ENCODE peak calls at places on chromosomes 4 and X, in four cellular contexts. N is HCT116, C is HepG2, G is K562. E is an unnamed sample.
A peak's percentile ranks its signal among the peaks of the same experiment; 100 is the strongest.

GRCh38 chrX:19628006-19628575 is 112.8 kb upstream of the MAP3K15 start:
- DNase-seq in N (no peak), C (no peak), G (no peak), E (no peak)

GRCh38 chr4:86999244-86999643 is 64.4 kb downstream of the AFF1 start:
- DNase-seq in N (no peak), C (no peak), G (no peak), E (peak; percentile 41)

GRCh38 chr4:144748814-144749555 is 103.0 kb downstream of the HHIP start:
- DNase-seq in N (no peak), C (no peak), G (no peak), E (no peak)

GRCh38 chr4:152000518-152000917 is 239.7 kb upstream of the GATB start:
- DNase-seq in N (no peak), C (no peak), G (no peak), E (no peak)

GRCh38 chr4:118059397-118059796 is 25.1 kb downstream of the NDST3 start:
- DNase-seq in N (no peak), C (no peak), G (no peak), E (no peak)

GRCh38 chrX:138859421-138859820 is 147.9 kb upstream of the FGF13 start:
- DNase-seq in N (no peak), C (no peak), G (no peak), E (no peak)

GRCh38 chr4:153790962-153791551 is 2.2 kb upstream of the SFRP2 start:
- DNase-seq in N (no peak), C (no peak), G (no peak), E (peak; percentile 78)

GRCh38 chrX:10726647-10727046 is 106.3 kb upstream of the MID1 start:
- DNase-seq in N (no peak), C (no peak), G (no peak), E (no peak)

GRCh38 chr4:159443975-159444374 is 341.1 kb downstream of the RAPGEF2 start:
- DNase-seq in N (no peak), C (no peak), G (no peak), E (no peak)

GRCh38 chr4:109989044-109989443 is 76.4 kb downstream of the EGF start:
- DNase-seq in N (peak; percentile 50), C (no peak), G (peak; percentile 31), E (no peak)

GRCh38 chr4:146742416-146742815 is 103.7 kb downstream of the POU4F2 start:
- DNase-seq in N (no peak), C (no peak), G (no peak), E (no peak)

GRCh38 chr4:70183168-70183939 is 12.2 kb upstream of the ODAM start:
- DNase-seq in N (peak; percentile 65), C (peak; percentile 75), G (peak; percentile 33), E (peak; percentile 3)

DNA sequence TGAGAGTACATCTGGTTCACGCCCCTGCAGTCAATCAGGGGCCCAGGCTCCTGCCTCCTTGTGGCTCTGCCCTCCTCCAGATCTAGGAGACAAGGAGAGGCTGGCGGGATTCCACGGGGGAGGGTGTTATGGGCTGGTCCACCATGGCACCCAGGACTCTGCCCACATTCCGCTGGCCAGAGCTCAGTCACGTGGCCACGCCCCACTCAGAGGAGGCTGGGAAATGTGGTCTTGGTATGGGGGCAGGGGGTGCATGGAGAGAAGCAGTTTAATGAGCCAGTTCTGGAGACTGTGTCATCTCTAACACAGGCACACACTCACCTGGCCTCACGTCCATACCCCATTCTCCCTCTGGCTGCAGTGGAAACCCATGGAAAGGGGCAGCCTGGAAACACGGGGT is 31.5 kb upstream of the PSAPL1 start:
- DNase-seq in N (no peak), C (no peak), G (no peak), E (no peak)
- TF ChIP-seq ZBTB33 in N (no peak), C (no peak), G (no peak), E (no peak)

GRCh38 chr4:57098415-57098814 is 11.8 kb downstream of the IGFBP7 start:
- DNase-seq in N (no peak), C (no peak), G (no peak), E (no peak)

GRCh38 chr4:57099363-57099762 is 10.8 kb downstream of the IGFBP7 start:
- DNase-seq in N (no peak), C (peak; percentile 16), G (no peak), E (no peak)

GRCh38 chr4:57097711-57098110 is 12.5 kb downstream of the IGFBP7 start:
- DNase-seq in N (no peak), C (no peak), G (no peak), E (no peak)

GRCh38 chr4:57100979-57101629 is 9.1 kb downstream of the IGFBP7 start:
- DNase-seq in N (no peak), C (peak; percentile 88), G (no peak), E (peak; percentile 51)

DNA sequence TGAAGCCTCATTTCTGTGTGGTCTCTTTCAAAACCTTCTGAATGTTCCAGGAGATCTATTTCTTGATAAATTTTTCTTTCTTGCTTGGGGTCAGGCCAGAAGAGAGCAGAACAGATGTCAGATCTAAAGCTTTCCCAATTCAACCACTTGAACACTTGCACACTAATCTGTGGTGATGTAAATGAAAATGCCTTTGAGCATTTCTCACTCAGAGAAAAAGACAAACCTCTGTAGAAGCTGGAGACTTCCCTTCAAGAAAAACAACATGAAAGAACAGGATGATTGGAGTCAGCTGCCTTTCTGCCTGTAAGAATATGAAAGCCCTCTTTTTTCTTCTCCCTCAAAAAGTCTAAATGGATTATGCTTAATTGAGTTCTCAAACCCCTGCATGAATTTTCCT is 11.2 kb downstream of the IGFBP7 start:
- DNase-seq in N (no peak), C (no peak), G (no peak), E (no peak)
- TF ChIP-seq ZBTB33 in N (no peak), C (no peak), G (no peak), E (no peak)

DNA sequence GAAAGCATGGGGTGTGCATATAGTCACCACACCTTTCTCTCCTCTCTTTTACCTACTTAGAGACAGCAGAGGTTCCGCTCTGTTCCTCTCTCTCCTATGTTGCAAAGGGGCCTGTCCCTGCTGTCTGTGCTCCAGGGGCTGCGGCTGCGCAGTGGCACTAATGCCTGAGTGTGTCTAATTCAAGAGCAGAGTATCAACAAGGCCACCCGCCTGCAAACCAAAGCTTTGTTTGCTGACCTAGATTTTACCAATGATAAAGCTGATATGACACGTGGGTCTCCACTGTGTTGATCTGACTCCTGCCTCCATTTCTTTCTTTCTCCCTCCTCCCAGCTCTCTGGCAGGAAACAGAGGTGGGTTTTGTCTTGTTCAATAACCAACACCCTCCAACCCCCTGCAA is 74.9 kb downstream of the NSG1 start:
- DNase-seq in N (no peak), C (peak; percentile 83), G (peak; percentile 6), E (peak; percentile 65)
- TF ChIP-seq ZBTB33 in N (no peak), C (no peak), G (no peak), E (no peak)

GRCh38 chrX:106177982-106178321 is 9.8 kb downstream of the PWWP3B start:
- DNase-seq in N (no peak), C (no peak), G (no peak), E (no peak)
- TF ChIP-seq ZBTB33 in N (no peak), C (no peak), G (no peak), E (no peak)

GRCh38 chr4:113113151-113113550 is 63.7 kb downstream of the ANK2 start:
- DNase-seq in N (no peak), C (no peak), G (no peak), E (no peak)
- TF ChIP-seq ZBTB33 in N (no peak), C (no peak), G (no peak), E (no peak)

DNA sequence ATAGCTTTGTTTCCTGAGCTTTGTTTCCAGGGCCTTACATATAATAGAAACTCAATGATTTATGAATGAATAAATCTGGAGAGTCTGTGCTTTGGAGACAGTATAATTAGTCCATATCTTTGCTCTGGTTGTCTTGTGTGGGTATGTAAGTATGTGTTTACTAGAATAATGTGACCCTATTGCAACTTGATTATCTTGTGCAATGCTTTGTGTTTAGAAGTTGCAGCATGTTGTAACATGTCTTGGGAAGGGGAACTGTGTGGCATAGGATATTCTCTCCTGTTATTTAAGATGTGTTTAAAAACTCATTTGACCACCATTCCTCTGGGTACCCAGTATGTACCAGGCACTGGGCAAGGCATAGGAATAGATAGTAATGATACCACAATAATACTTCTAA is 6.1 kb downstream of the SPATA18 start:
- DNase-seq in N (no peak), C (no peak), G (no peak), E (no peak)
- TF ChIP-seq ZBTB33 in N (no peak), C (no peak), G (no peak), E (no peak)

GRCh38 chr4:148376151-148376550 is 66.1 kb downstream of the NR3C2 start:
- DNase-seq in N (peak; percentile 45), C (peak; percentile 94), G (no peak), E (peak; percentile 3)
- TF ChIP-seq ZBTB33 in N (no peak), C (no peak), G (no peak), E (no peak)

DNA sequence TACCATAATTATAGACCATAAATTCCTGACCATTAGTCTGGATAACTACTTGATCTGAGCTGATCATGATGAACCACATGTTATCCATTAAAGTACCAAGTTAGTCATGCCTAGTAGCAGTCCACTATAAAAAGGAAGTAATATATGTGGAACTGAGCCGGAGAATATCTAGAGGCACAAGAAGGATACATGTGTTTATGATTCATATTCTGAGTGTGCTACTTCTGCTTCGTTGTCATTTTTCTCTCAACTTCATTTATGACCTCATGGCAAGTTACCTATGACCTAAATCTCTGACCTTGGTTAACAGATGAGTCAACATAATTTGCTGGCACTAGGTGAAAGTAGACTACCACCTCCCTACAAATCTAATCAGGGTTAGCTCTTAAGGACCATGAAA is 56.5 kb upstream of the ANKRD17 start:
- DNase-seq in N (no peak), C (no peak), G (no peak), E (no peak)
- TF ChIP-seq ZBTB33 in N (no peak), C (no peak), G (no peak), E (no peak)

GRCh38 chr4:20698820-20699219 is 1.4 kb upstream of the PACRGL start:
- DNase-seq in N (no peak), C (no peak), G (peak; percentile 86), E (no peak)
- TF ChIP-seq ZBTB33 in N (no peak), C (no peak), G (no peak), E (no peak)

GRCh38 chr4:140427919-140428471 is 547 bp upstream of the CLGN start:
- DNase-seq in N (peak; percentile 24), C (peak; percentile 57), G (no peak), E (no peak)

GRCh38 chr4:140427104-140427918 is at the start of gene CLGN:
- DNase-seq in N (peak; percentile 45), C (peak; percentile 77), G (peak; percentile 85), E (peak; percentile 95)

GRCh38 chr4:140426610-140427103 is 791 bp downstream of the CLGN start:
- DNase-seq in N (no peak), C (peak; percentile 3), G (peak; percentile 42), E (peak; percentile 74)

DNA sequence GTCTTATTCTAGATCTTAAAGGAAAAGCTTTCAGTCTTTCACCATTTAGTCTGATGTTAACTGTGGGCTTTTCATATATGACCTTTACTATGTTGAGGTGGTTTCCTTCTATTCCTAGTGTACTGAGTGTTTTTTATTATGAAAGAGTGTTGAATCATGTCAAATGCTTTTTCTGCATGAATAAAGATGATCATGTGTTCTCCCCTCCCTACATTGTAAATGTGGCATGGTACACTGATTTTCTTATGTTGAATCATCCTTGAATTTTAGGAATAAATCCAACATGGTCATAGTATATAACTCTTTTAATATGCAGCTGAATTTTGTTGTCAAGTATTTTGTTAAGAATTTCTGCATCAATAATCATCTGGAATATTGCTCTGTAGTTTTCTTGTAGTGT is 4.3 kb downstream of the CLGN start:
- DNase-seq in N (no peak), C (no peak), G (no peak), E (no peak)
- TF ChIP-seq ZBTB33 in N (no peak), C (no peak), G (no peak), E (no peak)

E was measured in SK-N-SH.